ENCODE peak calls at places on chromosomes 2 and 18, in eight cellular contexts. One of them, this sample, is unnamed.

GRCh38 chr2:127747621-127748020 is 46.3 kb downstream of the SFT2D3 start:
- DNase-seq in neural progenitor cell: no peak
- DNase-seq in HepG2: no peak
- DNase-seq in fibroblast of lung: no peak
- DNase-seq in K562: no peak
- DNase-seq in astrocyte: no peak
- DNase-seq in PC-3: no peak
- DNase-seq in HCT116: no peak
- DNase-seq in this sample: no peak

GRCh38 chr2:119214453-119214852 is 9.2 kb upstream of the STEAP3 start:
- DNase-seq in HepG2: no peak
- DNase-seq in fibroblast of lung: no peak
- DNase-seq in HCT116: no peak
- DNase-seq in astrocyte: no peak
- DNase-seq in K562: no peak
- DNase-seq in PC-3: no peak
- DNase-seq in neural progenitor cell: no peak
- DNase-seq in this sample: no peak

GRCh38 chr2:31057691-31058090 is 80.5 kb downstream of the GALNT14 start:
- DNase-seq in HepG2: no peak
- DNase-seq in PC-3: no peak
- DNase-seq in HCT116: no peak
- DNase-seq in neural progenitor cell: no peak
- DNase-seq in K562: no peak
- DNase-seq in astrocyte: no peak
- DNase-seq in fibroblast of lung: no peak
- DNase-seq in this sample: no peak

GRCh38 chr18:42038936-42039335 is 83.9 kb downstream of the PIK3C3 start:
- DNase-seq in astrocyte: peak
- DNase-seq in HepG2: no peak
- DNase-seq in PC-3: no peak
- DNase-seq in HCT116: no peak
- DNase-seq in neural progenitor cell: no peak
- DNase-seq in fibroblast of lung: peak
- DNase-seq in K562: no peak
- DNase-seq in this sample: no peak

GRCh38 chr2:2229898-2230817 is 100.9 kb downstream of the MYT1L start:
- DNase-seq in HepG2: no peak
- DNase-seq in neural progenitor cell: no peak
- DNase-seq in HCT116: no peak
- DNase-seq in fibroblast of lung: no peak
- DNase-seq in K562: no peak
- DNase-seq in PC-3: peak
- DNase-seq in astrocyte: no peak
- DNase-seq in this sample: no peak

GRCh38 chr2:44118257-44118656 is 50.4 kb upstream of the PPM1B start:
- DNase-seq in fibroblast of lung: peak
- DNase-seq in astrocyte: peak
- DNase-seq in neural progenitor cell: no peak
- DNase-seq in PC-3: no peak
- DNase-seq in K562: no peak
- DNase-seq in HCT116: no peak
- DNase-seq in HepG2: no peak
- DNase-seq in this sample: no peak

GRCh38 chr2:46117379-46117778 is 179.8 kb upstream of the EPAS1 start:
- DNase-seq in fibroblast of lung: peak
- DNase-seq in HepG2: no peak
- DNase-seq in HCT116: peak
- DNase-seq in PC-3: peak
- DNase-seq in K562: no peak
- DNase-seq in neural progenitor cell: no peak
- DNase-seq in astrocyte: peak
- DNase-seq in this sample: no peak

GRCh38 chr2:172783091-172783898 is 47.6 kb downstream of the RAPGEF4 start:
- DNase-seq in astrocyte: peak
- DNase-seq in HCT116: peak
- DNase-seq in fibroblast of lung: peak
- DNase-seq in PC-3: peak
- DNase-seq in neural progenitor cell: peak
- DNase-seq in K562: no peak
- DNase-seq in HepG2: peak
- DNase-seq in this sample: peak

GRCh38 chr2:180240774-180241173 is 233.7 kb upstream of the CWC22 start:
- DNase-seq in fibroblast of lung: peak
- DNase-seq in astrocyte: no peak
- DNase-seq in HCT116: peak
- DNase-seq in HepG2: no peak
- DNase-seq in neural progenitor cell: no peak
- DNase-seq in PC-3: peak
- DNase-seq in K562: no peak
- DNase-seq in this sample: no peak

GRCh38 chr2:58448065-58448507 is 207.0 kb upstream of the FANCL start:
- DNase-seq in neural progenitor cell: peak
- DNase-seq in HCT116: peak
- DNase-seq in HepG2: peak
- DNase-seq in fibroblast of lung: peak
- DNase-seq in K562: peak
- DNase-seq in PC-3: peak
- DNase-seq in astrocyte: peak
- DNase-seq in this sample: no peak

GRCh38 chr2:23007836-23008235 is 377.1 kb upstream of the KLHL29 start:
- DNase-seq in neural progenitor cell: no peak
- DNase-seq in HCT116: no peak
- DNase-seq in fibroblast of lung: no peak
- DNase-seq in astrocyte: no peak
- DNase-seq in HepG2: no peak
- DNase-seq in PC-3: no peak
- DNase-seq in K562: no peak
- DNase-seq in this sample: no peak

GRCh38 chr18:44859263-44859662 is 178.6 kb downstream of the SETBP1 start:
- DNase-seq in HepG2: no peak
- DNase-seq in fibroblast of lung: no peak
- DNase-seq in HCT116: no peak
- DNase-seq in astrocyte: no peak
- DNase-seq in K562: no peak
- DNase-seq in neural progenitor cell: no peak
- DNase-seq in PC-3: peak
- DNase-seq in this sample: no peak

GRCh38 chr2:159015823-159016222 is 47.4 kb downstream of the TANC1 start:
- DNase-seq in K562: no peak
- DNase-seq in HepG2: no peak
- DNase-seq in fibroblast of lung: no peak
- DNase-seq in PC-3: no peak
- DNase-seq in neural progenitor cell: no peak
- DNase-seq in astrocyte: no peak
- DNase-seq in HCT116: no peak
- DNase-seq in this sample: no peak

GRCh38 chr2:192286093-192286701 is 91.5 kb upstream of the TMEFF2 start:
- DNase-seq in HCT116: peak
- DNase-seq in HepG2: peak
- DNase-seq in fibroblast of lung: peak
- DNase-seq in astrocyte: peak
- DNase-seq in neural progenitor cell: peak
- DNase-seq in PC-3: peak
- DNase-seq in K562: no peak
- DNase-seq in this sample: no peak

GRCh38 chr2:109128466-109129355 is at the start of gene SH3RF3:
- DNase-seq in HepG2: no peak
- DNase-seq in HCT116: no peak
- DNase-seq in PC-3: peak
- DNase-seq in astrocyte: peak
- DNase-seq in K562: no peak
- DNase-seq in fibroblast of lung: peak
- DNase-seq in neural progenitor cell: peak
- DNase-seq in this sample: no peak
- TF ChIP-seq EZH2 in HepG2: peak
- TF ChIP-seq EZH2 in HCT116: no peak
- TF ChIP-seq EZH2 in PC-3: no peak
- TF ChIP-seq EZH2 in astrocyte: no peak
- TF ChIP-seq EZH2 in K562: no peak
- TF ChIP-seq EZH2 in fibroblast of lung: no peak
- TF ChIP-seq EZH2 in neural progenitor cell: peak
- TF ChIP-seq EZH2 in this sample: peak

DNA sequence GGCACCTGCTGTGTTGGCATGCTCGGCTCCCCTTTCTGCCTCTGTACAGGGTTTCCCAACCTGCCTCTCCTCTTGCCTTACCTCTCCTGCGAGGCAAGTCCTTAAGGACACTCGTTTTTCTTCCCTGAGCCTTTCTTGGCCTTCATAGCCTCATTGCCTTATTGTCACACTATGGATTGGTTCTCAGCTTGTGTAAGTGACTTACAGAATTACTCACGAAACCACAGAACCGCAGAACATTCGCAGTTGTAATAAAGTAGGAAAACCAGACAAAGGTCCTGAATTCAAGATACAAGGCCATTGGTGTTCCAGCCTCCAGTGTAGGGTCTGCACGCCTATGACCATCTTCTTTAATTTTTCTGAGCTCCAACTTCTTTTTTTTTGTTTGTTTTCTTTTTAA is 317.6 kb upstream of the SMIM21 start:
- DNase-seq in HCT116: no peak
- DNase-seq in fibroblast of lung: no peak
- DNase-seq in HepG2: no peak
- DNase-seq in PC-3: peak
- DNase-seq in K562: no peak
- DNase-seq in neural progenitor cell: no peak
- DNase-seq in astrocyte: no peak
- DNase-seq in this sample: no peak
- TF ChIP-seq CTCF in HCT116: no peak
- TF ChIP-seq CTCF in fibroblast of lung: no peak
- TF ChIP-seq CTCF in HepG2: no peak
- TF ChIP-seq CTCF in PC-3: no peak
- TF ChIP-seq CTCF in K562: no peak
- TF ChIP-seq CTCF in neural progenitor cell: no peak
- TF ChIP-seq CTCF in astrocyte: no peak
- TF ChIP-seq CTCF in this sample: no peak

GRCh38 chr18:63236990-63237389 is 82.6 kb downstream of the BCL2 start:
- DNase-seq in HCT116: no peak
- DNase-seq in K562: no peak
- DNase-seq in HepG2: no peak
- DNase-seq in astrocyte: no peak
- DNase-seq in fibroblast of lung: no peak
- DNase-seq in neural progenitor cell: no peak
- DNase-seq in PC-3: no peak
- DNase-seq in this sample: no peak

GRCh38 chr18:63237486-63237885 is 82.1 kb downstream of the BCL2 start:
- DNase-seq in fibroblast of lung: peak
- DNase-seq in HepG2: peak
- DNase-seq in PC-3: peak
- DNase-seq in neural progenitor cell: no peak
- DNase-seq in astrocyte: no peak
- DNase-seq in K562: no peak
- DNase-seq in HCT116: no peak
- DNase-seq in this sample: no peak

GRCh38 chr18:63236417-63236816 is 83.2 kb downstream of the BCL2 start:
- DNase-seq in K562: no peak
- DNase-seq in astrocyte: no peak
- DNase-seq in PC-3: no peak
- DNase-seq in fibroblast of lung: no peak
- DNase-seq in neural progenitor cell: no peak
- DNase-seq in HepG2: no peak
- DNase-seq in HCT116: no peak
- DNase-seq in this sample: no peak

GRCh38 chr18:63238711-63239110 is 80.9 kb downstream of the BCL2 start:
- DNase-seq in HCT116: no peak
- DNase-seq in PC-3: no peak
- DNase-seq in HepG2: no peak
- DNase-seq in neural progenitor cell: peak
- DNase-seq in fibroblast of lung: peak
- DNase-seq in astrocyte: no peak
- DNase-seq in K562: no peak
- DNase-seq in this sample: no peak

DNA sequence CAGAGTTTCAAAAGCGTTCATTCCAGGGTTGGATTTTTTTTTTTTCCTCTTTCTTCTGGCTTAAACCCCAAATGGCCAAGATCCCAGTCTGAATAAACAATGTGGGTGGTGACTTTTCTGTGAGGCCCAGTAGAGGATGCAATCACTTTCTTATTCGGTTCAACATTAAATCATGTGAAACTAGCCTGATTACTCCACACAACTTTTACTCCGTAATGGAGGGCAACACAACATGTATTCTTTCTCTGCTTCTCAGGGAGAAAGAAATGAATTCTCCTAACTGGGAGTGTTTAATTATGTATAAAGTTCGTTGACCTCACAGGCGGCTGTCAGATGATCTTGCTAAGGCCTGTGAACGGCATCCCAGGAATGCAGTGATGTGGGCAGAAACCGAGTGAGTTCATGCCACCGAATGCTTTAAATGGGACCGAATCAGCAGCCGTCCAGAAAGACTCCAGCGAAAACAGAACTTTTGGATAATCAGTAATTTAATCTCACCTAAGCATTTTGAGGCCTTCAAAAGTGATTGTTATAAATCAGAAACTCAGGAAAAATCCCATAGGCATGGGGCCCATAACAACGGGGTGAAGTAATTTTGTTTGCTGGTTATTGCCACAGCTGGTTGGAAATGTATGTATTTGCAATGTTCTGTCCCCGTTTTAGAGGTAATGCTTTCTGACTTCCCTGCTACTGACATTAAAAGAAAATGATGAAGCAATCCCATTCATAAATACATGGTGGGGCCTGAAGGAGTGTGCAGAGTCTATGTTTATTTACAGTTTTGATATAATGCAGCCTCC is 81.5 kb downstream of the BCL2 start:
- DNase-seq in HepG2: peak
- DNase-seq in HCT116: peak
- DNase-seq in PC-3: peak
- DNase-seq in astrocyte: peak
- DNase-seq in K562: no peak
- DNase-seq in fibroblast of lung: peak
- DNase-seq in neural progenitor cell: peak
- DNase-seq in this sample: peak
- H3K9ac ChIP-seq in HepG2: no peak
- H3K9ac ChIP-seq in HCT116: no peak
- H3K9ac ChIP-seq in PC-3: no peak
- H3K9ac ChIP-seq in astrocyte: peak
- H3K9ac ChIP-seq in K562: no peak
- H3K9ac ChIP-seq in fibroblast of lung: peak
- H3K9ac ChIP-seq in neural progenitor cell: no peak
- H3K9ac ChIP-seq in this sample: peak

DNA sequence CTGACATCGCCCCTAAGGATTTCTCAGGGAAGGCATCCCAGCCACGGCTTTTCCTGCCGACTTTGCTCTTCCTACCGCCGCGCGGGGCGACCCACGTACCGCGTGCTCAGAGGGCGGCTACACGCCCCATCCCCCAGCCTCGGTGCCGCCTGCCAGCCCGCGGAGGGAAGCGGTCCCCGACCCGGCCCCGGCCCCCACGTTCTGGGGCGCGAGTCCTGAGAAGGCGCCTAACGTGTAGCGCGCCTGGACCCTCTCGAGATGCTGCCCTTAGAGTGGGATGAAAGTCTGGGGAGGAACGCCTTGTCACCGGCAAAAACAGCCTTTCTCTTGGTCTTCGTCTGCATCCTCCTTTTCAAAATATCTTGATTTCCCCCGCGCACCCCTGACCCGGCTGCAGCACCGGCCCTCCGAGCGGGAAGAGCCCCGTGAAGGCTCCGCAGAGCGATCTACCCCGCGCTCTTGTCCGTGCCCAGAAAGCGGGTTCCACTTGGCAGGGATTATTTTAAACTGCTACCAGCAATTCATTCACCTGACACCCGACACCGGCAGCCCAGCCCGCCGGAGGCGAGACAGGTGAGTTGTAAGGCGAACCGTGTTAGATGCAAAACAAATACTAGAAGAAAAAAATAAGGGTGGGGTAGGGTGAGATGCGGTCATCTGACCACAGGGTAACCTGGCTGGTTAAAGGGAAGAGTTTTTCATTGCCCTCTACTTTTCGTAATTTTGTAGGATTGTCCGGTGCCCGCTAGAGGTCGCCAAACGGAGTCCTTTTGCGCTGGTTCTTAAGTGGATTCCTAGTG is 852 bp upstream of the KCNG3 start:
- DNase-seq in fibroblast of lung: peak
- DNase-seq in HCT116: peak
- DNase-seq in HepG2: peak
- DNase-seq in K562: peak
- DNase-seq in astrocyte: peak
- DNase-seq in neural progenitor cell: peak
- DNase-seq in PC-3: peak
- DNase-seq in this sample: peak
- TF ChIP-seq EZH2 in fibroblast of lung: no peak
- TF ChIP-seq EZH2 in HCT116: no peak
- TF ChIP-seq EZH2 in HepG2: no peak
- TF ChIP-seq EZH2 in K562: no peak
- TF ChIP-seq EZH2 in astrocyte: no peak
- TF ChIP-seq EZH2 in neural progenitor cell: no peak
- TF ChIP-seq EZH2 in PC-3: no peak
- TF ChIP-seq EZH2 in this sample: peak